ENCODE peak calls at places on chromosomes 2 and 18, in ten cellular contexts. L, W, S, C, Q, A, U, X, T and M are unnamed samples.

GRCh38 chr2:55460562-55460961 is 40.9 kb upstream of the CCDC88A start:
- DNase-seq in X (no peak), L (no peak), W (peak; percentile 32), U (no peak), T (peak; percentile 33), C (no peak), A (no peak), S (no peak), Q (no peak), M (no peak)

GRCh38 chr2:111121028-111121872 is 536 bp downstream of the BCL2L11 start:
- DNase-seq in S (peak; percentile 89), Q (peak; percentile 37), W (no peak), U (no peak), L (peak; percentile 38), X (peak; percentile 75), C (peak; percentile 83), A (peak; percentile 62), T (peak; percentile 41), M (peak; percentile 29)

GRCh38 chr18:11324956-11325873 is 175.8 kb upstream of the PIEZO2 start:
- DNase-seq in X (no peak), U (no peak), C (no peak), L (peak; percentile 61), Q (no peak), S (no peak), A (no peak), T (peak; percentile 94), W (peak; percentile 85), M (no peak)

GRCh38 chr2:65031341-65032015 is 24.7 kb upstream of the CEP68 start:
- DNase-seq in S (no peak), A (peak; percentile 51), T (no peak), W (no peak), Q (no peak), U (no peak), C (no peak), L (peak; percentile 57), X (peak; percentile 39), M (no peak)

GRCh38 chr2:51153236-51153635 is 121.3 kb upstream of the NRXN1 start:
- DNase-seq in X (no peak), T (no peak), Q (no peak), U (no peak), C (no peak), W (no peak), A (no peak), L (no peak), S (no peak), M (no peak)

GRCh38 chr18:36157441-36157840 is 27.7 kb downstream of the ELP2 start:
- DNase-seq in T (peak; percentile 66), C (no peak), Q (no peak), U (no peak), X (no peak), A (no peak), L (no peak), S (no peak), W (peak; percentile 41), M (no peak)

GRCh38 chr2:15616850-15617777 is 25.4 kb downstream of the DDX1 start:
- DNase-seq in X (no peak), Q (no peak), W (no peak), L (no peak), C (no peak), A (no peak), T (no peak), U (no peak), S (no peak), M (no peak)

GRCh38 chr2:179239194-179239593 is 25.4 kb downstream of the SESTD1 start:
- DNase-seq in T (peak; percentile 54), U (no peak), W (peak; percentile 28), X (no peak), Q (no peak), C (no peak), S (no peak), A (no peak), L (peak; percentile 80), M (no peak)

GRCh38 chr2:81853331-81853730 is 1548.8 kb upstream of the LRRTM1 start:
- DNase-seq in C (no peak), X (no peak), L (peak; percentile 25), Q (no peak), U (no peak), W (peak; percentile 0), A (no peak), S (no peak), T (peak; percentile 22), M (no peak)

GRCh38 chr2:168748461-168748860 is 54.0 kb upstream of the NOSTRIN start:
- DNase-seq in U (no peak), W (no peak), A (no peak), S (no peak), L (no peak), X (no peak), Q (no peak), T (no peak), C (no peak), M (no peak)

DNA sequence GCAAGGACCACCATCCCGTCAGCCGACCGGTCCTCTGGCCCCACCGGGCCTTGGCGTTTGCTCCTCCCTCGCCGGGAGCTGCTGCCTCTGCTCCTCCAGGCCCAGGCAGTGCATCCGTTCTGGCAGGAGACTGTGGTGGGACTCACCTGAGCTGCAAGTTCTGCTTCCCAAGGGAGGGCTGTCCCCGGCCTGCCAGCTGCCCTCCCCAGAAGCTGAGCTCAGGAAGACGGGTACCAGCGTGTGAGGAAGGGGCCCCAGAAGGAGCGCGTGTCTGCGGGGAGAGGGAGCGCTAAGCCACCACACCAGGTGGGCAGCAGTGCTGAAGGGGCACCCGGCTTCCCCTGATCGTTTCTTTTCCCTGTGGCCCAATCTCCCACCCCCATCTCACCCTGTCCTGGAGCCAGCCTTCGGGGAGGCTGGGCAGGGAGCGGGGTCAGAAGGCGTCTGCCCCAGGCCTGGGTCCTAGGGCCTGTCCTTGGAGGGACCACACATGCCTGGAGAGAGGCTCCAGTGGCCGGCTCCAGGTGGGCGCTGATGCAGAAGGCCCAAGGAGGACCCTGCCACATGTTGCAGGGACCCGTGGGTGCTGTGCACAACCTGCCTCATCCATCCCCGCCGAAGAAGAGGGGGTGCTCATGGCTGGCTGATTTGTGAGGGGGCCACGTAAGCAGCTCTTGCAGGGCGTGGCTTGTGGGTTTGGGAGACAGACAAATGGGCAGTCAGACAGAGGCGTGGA is 2.5 kb upstream of the RTP5 start:
- DNase-seq in C (no peak), T (no peak), X (no peak), U (no peak), A (no peak), Q (no peak), L (no peak), S (peak; percentile 68), W (no peak), M (no peak)
- H3K4me1 ChIP-seq in C (no peaks in the 10 kb centered on the region), T (no peaks in the 10 kb centered on the region), X (no peaks in the 10 kb centered on the region), U (no peaks in the 10 kb centered on the region), A (no peaks in the 10 kb centered on the region), Q (peaks cover 5% of the 10 kb centered on the region), L (no peaks in the 10 kb centered on the region), S (peaks cover 6% of the 10 kb centered on the region), W (no peaks in the 10 kb centered on the region), M (no peaks in the 10 kb centered on the region)

DNA sequence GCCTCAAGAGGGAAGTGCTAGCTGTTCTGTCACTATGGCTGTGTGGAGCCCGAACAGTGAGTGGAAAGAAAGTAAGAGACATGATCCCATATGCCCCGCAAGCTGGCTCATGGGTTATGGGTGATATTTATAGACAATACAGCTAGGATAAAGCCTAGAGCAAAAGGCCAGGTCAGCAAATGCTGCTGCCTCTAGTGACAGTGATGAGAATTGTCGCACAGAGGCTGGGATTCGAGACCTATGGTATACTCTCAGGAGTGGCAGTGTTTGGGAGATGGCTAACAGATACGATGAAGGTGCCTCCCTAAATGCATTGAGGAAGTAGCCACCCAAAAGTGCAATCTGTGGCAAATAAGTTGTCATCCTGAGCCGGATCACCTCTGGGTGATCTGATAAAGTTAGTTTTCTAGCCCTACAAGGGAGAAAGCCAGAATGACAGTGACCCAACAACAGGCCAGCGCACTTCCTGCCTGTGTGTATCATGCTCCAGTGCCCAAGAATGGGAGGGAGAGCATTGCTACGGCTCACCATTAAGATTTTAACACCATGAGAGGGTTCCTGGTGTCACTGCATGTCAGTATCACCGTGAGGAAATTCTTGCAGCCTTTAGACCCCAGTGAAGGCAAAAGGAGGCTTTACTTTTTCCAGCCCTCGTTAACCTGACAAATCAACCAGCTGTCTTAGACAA is 92.3 kb upstream of the TGFA start:
- DNase-seq in T (no peak), C (peak; percentile 64), U (no peak), W (no peak), L (peak; percentile 48), X (peak; percentile 38), A (peak; percentile 14), S (no peak), Q (no peak), M (no peak)
- TF ChIP-seq CTCF in T (no peak), C (peak; percentile 58), U (no peak), W (peak; percentile 5), L (peak; percentile 48), X (peak; percentile 36), A (no peak), S (no peak), Q (no peak), M (no peak)

GRCh38 chr2:61671561-61672315 is 133.6 kb upstream of the XPO1 start:
- DNase-seq in T (no peak), X (no peak), L (peak; percentile 18), S (no peak), A (no peak), Q (no peak), C (no peak), W (no peak), U (no peak), M (no peak)
- H3K4me3 ChIP-seq in T (peak overlapping the region; percentile 28), X (no peak overlapping the region), L (peak overlapping the region; percentile 34), S (peak overlapping the region; percentile 54), A (peak overlapping the region; percentile 4), Q (no peak overlapping the region), C (no peak overlapping the region), W (no peak overlapping the region), U (no peak overlapping the region), M (peak overlapping the region; percentile 27)

GRCh38 chr2:74497777-74498499 is 1.5 kb downstream of the LBX2 start:
- DNase-seq in Q (peak; percentile 30), S (peak; percentile 83), T (no peak), L (no peak), X (peak; percentile 57), A (no peak), U (no peak), C (peak; percentile 85), W (no peak), M (no peak)

GRCh38 chr2:74496997-74497776 is 2.2 kb downstream of the LBX2 start:
- DNase-seq in S (no peak), W (no peak), X (no peak), C (no peak), T (no peak), Q (no peak), U (no peak), L (no peak), A (no peak), M (no peak)

GRCh38 chr2:74498500-74499268 is 719 bp downstream of the LBX2 start:
- DNase-seq in A (no peak), Q (no peak), C (no peak), W (no peak), X (peak; percentile 88), T (no peak), S (peak; percentile 70), L (peak; percentile 58), U (no peak), M (no peak)

GRCh38 chr2:74493546-74493945 is 5.9 kb downstream of the LBX2 start:
- DNase-seq in L (no peak), W (peak; percentile 54), A (no peak), U (no peak), X (no peak), Q (no peak), S (no peak), T (no peak), C (no peak), M (no peak)

GRCh38 chr2:74495440-74495839 is 4.0 kb downstream of the LBX2 start:
- DNase-seq in L (no peak), Q (no peak), W (no peak), A (no peak), X (no peak), U (no peak), T (no peak), S (no peak), C (no peak), M (no peak)
- H3K4me1 ChIP-seq in L (peaks cover 19% of the 10 kb centered on the region), Q (peaks cover 26% of the 10 kb centered on the region), W (peaks cover 7% of the 10 kb centered on the region), A (peaks cover 18% of the 10 kb centered on the region), X (peaks cover 19% of the 10 kb centered on the region), U (peaks cover 22% of the 10 kb centered on the region), T (peaks cover 7% of the 10 kb centered on the region), S (peaks cover 16% of the 10 kb centered on the region), C (no peaks in the 10 kb centered on the region), M (peaks cover 26% of the 10 kb centered on the region)

GRCh38 chr2:155250800-155251199 is 552.3 kb downstream of the KCNJ3 start:
- DNase-seq in X (peak; percentile 44), Q (no peak), U (no peak), S (no peak), C (peak; percentile 45), L (peak; percentile 32), W (no peak), A (no peak), T (no peak), M (no peak)
- TF ChIP-seq CTCF in X (peak; percentile 58), Q (no peak), U (no peak), S (peak; percentile 3), C (peak; percentile 77), L (peak; percentile 57), W (no peak), A (no peak), T (no peak), M (no peak)